ENCODE peak calls at places on chromosomes 12 and 14, in seven cellular contexts. E, B, R, X, T, W and M are unnamed samples.

GRCh38 chr14:24056800-24057184 is 5.0 kb downstream of the CARMIL3 start:
- DNase-seq in E (no peak), B (no peak), R (no peak), X (no peak), T (no peak), W (no peak), M (no peak)

GRCh38 chr12:31353730-31354708 is 28.1 kb upstream of the SINHCAF start:
- DNase-seq in E (no peak), B (no peak), R (no peak), X (peak; percentile 26), T (no peak), W (no peak), M (peak; percentile 22)

GRCh38 chr12:120630139-120630895 is 10.1 kb upstream of the CABP1 start:
- DNase-seq in E (no peak), B (no peak), R (no peak), X (no peak), T (no peak), W (no peak), M (no peak)

GRCh38 chr14:46405095-46405494 is 246.5 kb downstream of the RPL10L start:
- DNase-seq in E (no peak), B (no peak), R (no peak), X (no peak), T (no peak), W (no peak), M (peak; percentile 8)

GRCh38 chr12:10136637-10137205 is 6.7 kb upstream of the CLEC7A start:
- DNase-seq in E (no peak), B (no peak), R (no peak), X (no peak), T (no peak), W (no peak), M (peak; percentile 20)

GRCh38 chr14:77657244-77657643 is 40.8 kb upstream of the SPTLC2 start:
- DNase-seq in E (no peak), B (no peak), R (no peak), X (no peak), T (no peak), W (no peak), M (no peak)

GRCh38 chr12:68538722-68539614 is 71.7 kb upstream of the RAP1B start:
- DNase-seq in E (peak; percentile 72), B (peak; percentile 21), R (peak; percentile 55), X (peak; percentile 33), T (peak; percentile 83), W (no peak), M (no peak)

GRCh38 chr12:76123301-76124212 is 39.1 kb upstream of the NAP1L1 start:
- DNase-seq in E (no peak), B (no peak), R (no peak), X (no peak), T (no peak), W (no peak), M (no peak)

GRCh38 chr12:67388331-67389163 is 119.4 kb downstream of the CAND1 start:
- DNase-seq in E (no peak), B (no peak), R (no peak), X (no peak), T (no peak), W (no peak), M (peak; percentile 17)

GRCh38 chr12:9642606-9643270 is 26.8 kb upstream of the CLEC2D start:
- DNase-seq in E (no peak), B (no peak), R (no peak), X (no peak), T (no peak), W (no peak), M (no peak)

GRCh38 chr14:42980419-42980818 is 1373.7 kb downstream of the LRFN5 start:
- DNase-seq in E (no peak), B (no peak), R (no peak), X (no peak), T (no peak), W (no peak), M (no peak)

GRCh38 chr14:102527255-102528232 is 18.0 kb upstream of the ANKRD9 start:
- DNase-seq in E (no peak), B (no peak), R (no peak), X (no peak), T (no peak), W (peak; percentile 89), M (peak; percentile 37)

GRCh38 chr14:53060046-53060445 is 93.1 kb downstream of the DDHD1 start:
- DNase-seq in E (no peak), B (no peak), R (no peak), X (no peak), T (no peak), W (no peak), M (no peak)

GRCh38 chr14:24172261-24172860 is 481 bp downstream of the REC8 start:
- DNase-seq in E (no peak), B (no peak), R (no peak), X (no peak), T (no peak), W (no peak), M (no peak)

GRCh38 chr12:85575115-85576096 is 260.8 kb downstream of the RASSF9 start:
- DNase-seq in E (no peak), B (peak; percentile 75), R (peak; percentile 39), X (peak; percentile 66), T (peak; percentile 33), W (peak; percentile 75), M (peak; percentile 68)

GRCh38 chr12:13167906-13168305 is 28.6 kb upstream of the EMP1 start:
- DNase-seq in E (no peak), B (no peak), R (no peak), X (no peak), T (no peak), W (no peak), M (no peak)

GRCh38 chr12:126617312-126617711 is 1552.1 kb downstream of the AACS start:
- DNase-seq in E (no peak), B (peak; percentile 23), R (no peak), X (peak; percentile 55), T (no peak), W (peak; percentile 11), M (no peak)

GRCh38 chr12:101954681-101955080 is 77.3 kb downstream of the DRAM1 start:
- DNase-seq in E (no peak), B (no peak), R (no peak), X (no peak), T (no peak), W (no peak), M (no peak)

GRCh38 chr14:31529053-31529452 is 32.2 kb upstream of the NUBPL start:
- DNase-seq in E (no peak), B (no peak), R (no peak), X (no peak), T (no peak), W (no peak), M (no peak)

GRCh38 chr12:75656650-75657049 is 145.2 kb upstream of the KRR1 start:
- DNase-seq in E (no peak), B (no peak), R (no peak), X (no peak), T (no peak), W (peak; percentile 76), M (no peak)

GRCh38 chr12:33994857-33995808 is 27.2 kb upstream of the ALG10 start:
- DNase-seq in E (no peak), B (no peak), R (no peak), X (no peak), T (no peak), W (no peak), M (no peak)

GRCh38 chr12:50505945-50506344 is 1.2 kb downstream of the DIP2B start:
- DNase-seq in E (no peak), B (peak; percentile 43), R (peak; percentile 58), X (no peak), T (no peak), W (no peak), M (peak; percentile 17)

GRCh38 chr14:22448905-22449611 is 140.0 kb downstream of the DAD1 start:
- DNase-seq in E (no peak), B (no peak), R (peak; percentile 49), X (no peak), T (no peak), W (no peak), M (no peak)

GRCh38 chr14:30996892-30997659 is 28.4 kb upstream of the AP4S1 start:
- DNase-seq in E (no peak), B (no peak), R (no peak), X (no peak), T (no peak), W (no peak), M (no peak)

GRCh38 chr12:113261847-113262470 is 40.7 kb downstream of the TPCN1 start:
- DNase-seq in E (peak; percentile 10), B (no peak), R (no peak), X (no peak), T (no peak), W (no peak), M (no peak)

GRCh38 chr12:68237068-68237467 is 11.5 kb upstream of the IL26 start:
- DNase-seq in E (no peak), B (no peak), R (no peak), X (no peak), T (no peak), W (no peak), M (no peak)

GRCh38 chr12:4116251-4117111 is 157.1 kb upstream of the CCND2 start:
- DNase-seq in E (no peak), B (no peak), R (no peak), X (no peak), T (no peak), W (no peak), M (peak; percentile 37)
- H3K4me1 ChIP-seq in E (peaks cover 50% of the 10 kb centered on the region), B (no peaks in the 10 kb centered on the region), R (peaks cover 10% of the 10 kb centered on the region), X (no peaks in the 10 kb centered on the region), T (peaks cover 19% of the 10 kb centered on the region), W (no peaks in the 10 kb centered on the region), M (peaks cover 3% of the 10 kb centered on the region)

GRCh38 chr12:130288201-130288600 is 49.5 kb upstream of the PIWIL1 start:
- DNase-seq in E (no peak), B (no peak), R (no peak), X (no peak), T (no peak), W (no peak), M (no peak)
- H3K27ac ChIP-seq in E (no peak overlapping the region), B (no peak overlapping the region), R (no peak overlapping the region), X (no peak overlapping the region), T (no peak overlapping the region), W (no peak overlapping the region), M (no peak overlapping the region)

DNA sequence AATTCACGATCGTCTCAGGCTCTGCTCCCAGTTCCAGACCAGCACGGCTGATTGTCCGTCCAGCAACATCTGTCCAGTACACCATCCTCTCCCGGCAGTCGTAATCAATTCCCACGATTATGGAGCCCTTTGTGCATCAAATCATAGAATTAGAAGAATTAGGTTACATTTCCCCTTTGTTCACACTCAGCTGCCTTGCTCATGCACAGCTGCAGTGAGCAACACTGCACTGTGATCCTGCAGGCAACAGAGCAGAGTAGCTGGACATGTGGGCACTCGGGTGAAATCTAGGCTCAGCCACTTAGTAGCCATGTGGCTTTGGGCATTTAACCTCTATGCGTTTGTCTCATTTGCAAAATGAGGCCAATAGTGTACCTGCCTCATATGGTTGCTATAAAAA is 22.2 kb downstream of the RTRAF start:
- DNase-seq in E (no peak), B (no peak), R (no peak), X (no peak), T (no peak), W (no peak), M (no peak)
- H3K4me1 ChIP-seq in E (no peaks in the 10 kb centered on the region), B (peaks cover 6% of the 10 kb centered on the region), R (peaks cover 9% of the 10 kb centered on the region), X (peaks cover 6% of the 10 kb centered on the region), T (peaks cover 59% of the 10 kb centered on the region), W (no peaks in the 10 kb centered on the region), M (no peaks in the 10 kb centered on the region)

DNA sequence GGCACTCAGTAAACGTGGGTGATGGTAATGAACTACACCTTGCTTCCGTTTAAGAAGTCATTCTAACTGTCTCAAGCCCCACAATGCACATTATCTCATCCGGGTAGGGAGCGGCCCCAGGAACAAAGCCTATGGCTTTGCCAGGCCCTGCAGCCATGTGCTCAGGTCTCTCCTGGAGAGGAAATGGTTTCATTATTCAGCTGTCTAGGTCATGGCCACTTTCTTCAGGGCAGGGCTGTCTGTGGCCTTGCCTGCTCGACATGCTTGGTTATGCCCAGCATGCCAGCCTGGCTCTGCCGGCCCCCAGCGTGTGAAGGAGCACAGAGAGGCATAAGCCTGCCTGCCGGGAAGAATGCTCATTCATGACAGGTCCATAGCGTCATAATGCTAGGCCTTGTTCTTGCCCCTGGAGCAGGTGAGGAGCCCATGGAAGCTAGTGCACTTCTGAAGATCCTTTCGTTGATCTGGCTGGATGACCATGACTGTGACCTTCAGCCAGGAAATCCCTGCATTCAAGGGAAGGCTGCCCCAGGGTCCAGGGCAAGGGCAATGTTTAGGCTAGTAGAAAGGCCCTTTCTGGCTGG is 26.3 kb upstream of the FOS start:
- DNase-seq in E (no peak), B (peak; percentile 75), R (no peak), X (peak; percentile 47), T (no peak), W (no peak), M (no peak)
- H3K27ac ChIP-seq in E (no peak overlapping the region), B (peak overlapping the region; percentile 87), R (no peak overlapping the region), X (no peak overlapping the region), T (no peak overlapping the region), W (no peak overlapping the region), M (no peak overlapping the region)